ENCODE peak calls at places on chromosomes 13 and 19, in four cellular contexts. G is AG04450, I is spleen, Q is endodermal cell. E is an unnamed sample.

GRCh38 chr13:73056054-73056962 is 2.5 kb upstream of the KLF5 start:
- DNase-seq in I (no peak), G (no peak), Q (no peak), E (no peak)

GRCh38 chr19:19451429-19452240 is 46.2 kb downstream of the GATAD2A start:
- DNase-seq in G (no peak), Q (no peak), I (no peak), E (no peak)

GRCh38 chr19:45166723-45167252 is 6.0 kb upstream of the NKPD1 start:
- DNase-seq in Q (peak), I (peak), G (no peak), E (no peak)

GRCh38 chr19:23286477-23286876 is 36.3 kb upstream of the ZNF724 start:
- DNase-seq in G (no peak), Q (peak), I (no peak), E (no peak)

GRCh38 chr13:110499621-110500281 is 61.8 kb downstream of the RAB20 start:
- DNase-seq in G (no peak), I (no peak), Q (no peak), E (no peak)

GRCh38 chr19:50280074-50280473 is 49.1 kb downstream of the KCNC3 start:
- DNase-seq in Q (no peak), G (no peak), I (no peak), E (no peak)

GRCh38 chr19:41851456-41851855 is 6.6 kb downstream of the DMRTC2 start:
- DNase-seq in Q (no peak), I (no peak), G (no peak), E (no peak)

GRCh38 chr19:52778811-52779210 is 7.8 kb downstream of the ZNF600 start:
- DNase-seq in G (no peak), Q (no peak), I (no peak), E (no peak)

GRCh38 chr19:51468545-51468920 is 9.8 kb upstream of the CEACAM18 start:
- DNase-seq in I (peak), Q (no peak), G (no peak), E (no peak)

GRCh38 chr19:435056-435706 is 25.7 kb downstream of the SHC2 start:
- DNase-seq in I (no peak), Q (no peak), G (no peak), E (no peak)

GRCh38 chr13:99198630-99199029 is 2.0 kb upstream of the UBAC2 start:
- DNase-seq in G (no peak), I (no peak), Q (no peak), E (no peak)

GRCh38 chr19:29467824-29468401 is 57.9 kb upstream of the VSTM2B start:
- DNase-seq in G (no peak), Q (peak), I (no peak), E (no peak)

GRCh38 chr19:46410205-46411087 is 2.9 kb downstream of the CCDC8 start:
- DNase-seq in Q (no peak), I (no peak), G (no peak), E (no peak)

GRCh38 chr19:43738780-43739211 is 16.0 kb downstream of the SMG9 start:
- DNase-seq in G (no peak), Q (peak), I (no peak), E (no peak)

GRCh38 chr13:23579886-23580706 is 9.9 kb downstream of the TNFRSF19 start:
- DNase-seq in G (no peak), I (no peak), Q (no peak), E (no peak)

GRCh38 chr19:16435238-16435911 is 36.4 kb downstream of the EPS15L1 start:
- DNase-seq in G (peak), I (no peak), Q (no peak), E (peak)

GRCh38 chr19:17931532-17932191 is 1.2 kb upstream of the CCDC124 start:
- DNase-seq in I (no peak), Q (peak), G (no peak), E (no peak)

GRCh38 chr19:1355258-1355973 is 28.3 kb upstream of the NDUFS7 start:
- DNase-seq in Q (peak), I (no peak), G (no peak), E (no peak)

GRCh38 chr19:32372726-32373613 is 27.6 kb downstream of the ZNF507 start:
- DNase-seq in I (no peak), Q (no peak), G (no peak), E (no peak)

GRCh38 chr13:36163303-36163702 is 32.1 kb upstream of the DCLK1 start:
- DNase-seq in Q (no peak), G (no peak), I (no peak), E (no peak)

GRCh38 chr19:30637926-30638325 is 265.7 kb downstream of the ZNF536 start:
- DNase-seq in I (no peak), Q (no peak), G (no peak), E (no peak)

GRCh38 chr19:49391581-49392399 is 3.7 kb downstream of the KASH5 start:
- DNase-seq in Q (peak), G (peak), I (peak), E (peak)

GRCh38 chr19:17779281-17779930 is 15.5 kb upstream of the B3GNT3 start:
- DNase-seq in I (peak), G (no peak), Q (peak), E (no peak)

GRCh38 chr19:46727036-46727501 is 10.2 kb upstream of the PRKD2 start:
- DNase-seq in I (peak), Q (no peak), G (no peak), E (no peak)

GRCh38 chr13:95117092-95117491 is 184.2 kb downstream of the ABCC4 start:
- DNase-seq in G (no peak), Q (no peak), I (no peak), E (no peak)

GRCh38 chr13:79593611-79594275 is 112.8 kb downstream of the NDFIP2 start:
- DNase-seq in G (no peak), Q (no peak), I (no peak), E (no peak)

GRCh38 chr19:6233051-6233826 is 46.5 kb downstream of the MLLT1 start:
- DNase-seq in G (no peak), Q (no peak), I (peak), E (peak)

GRCh38 chr13:22517544-22517943 is 663.2 kb upstream of the SGCG start:
- DNase-seq in I (no peak), Q (no peak), G (no peak), E (no peak)

GRCh38 chr19:16338470-16339360 is 14.1 kb downstream of the KLF2 start:
- DNase-seq in I (peak), G (peak), Q (peak), E (no peak)

GRCh38 chr13:56201834-56202233 is 938.9 kb upstream of the PRR20A start:
- DNase-seq in G (no peak), I (no peak), Q (no peak), E (no peak)

GRCh38 chr19:50750010-50750409 is 20.3 kb upstream of the GPR32 start:
- DNase-seq in I (no peak), G (no peak), Q (no peak), E (no peak)

GRCh38 chr13:27619711-27620376 is 485 bp downstream of the LNX2 start:
- DNase-seq in G (no peak), I (peak), Q (no peak), E (no peak)

GRCh38 chr13:27620377-27621115 is at the start of gene LNX2:
- DNase-seq in Q (peak), I (peak), G (peak), E (peak)

GRCh38 chr13:27621116-27621365 is 651 bp upstream of the POLR1D start:
- DNase-seq in I (no peak), G (no peak), Q (no peak), E (no peak)

GRCh38 chr13:27619093-27619705 is 1.1 kb downstream of the LNX2 start:
- DNase-seq in G (no peak), Q (no peak), I (no peak), E (peak)

GRCh38 chr13:27617801-27618411 is 2.4 kb downstream of the LNX2 start:
- DNase-seq in Q (no peak), G (no peak), I (no peak), E (no peak)
- H3K4me3 ChIP-seq in Q (peak), G (no peak), I (no peak), E (no peak)

GRCh38 chr19:35314858-35315470 is 14.0 kb upstream of the CD22 start:
- DNase-seq in G (no peak), I (no peak), Q (peak), E (no peak)

GRCh38 chr19:35316560-35316959 is 12.4 kb upstream of the CD22 start:
- DNase-seq in Q (no peak), I (no peak), G (no peak), E (no peak)

GRCh38 chr19:35315883-35316282 is 13.1 kb upstream of the CD22 start:
- DNase-seq in Q (no peak), G (no peak), I (no peak), E (no peak)

GRCh38 chr19:35318679-35319448 is 10.1 kb upstream of the CD22 start:
- DNase-seq in Q (no peak), G (no peak), I (peak), E (no peak)

DNA sequence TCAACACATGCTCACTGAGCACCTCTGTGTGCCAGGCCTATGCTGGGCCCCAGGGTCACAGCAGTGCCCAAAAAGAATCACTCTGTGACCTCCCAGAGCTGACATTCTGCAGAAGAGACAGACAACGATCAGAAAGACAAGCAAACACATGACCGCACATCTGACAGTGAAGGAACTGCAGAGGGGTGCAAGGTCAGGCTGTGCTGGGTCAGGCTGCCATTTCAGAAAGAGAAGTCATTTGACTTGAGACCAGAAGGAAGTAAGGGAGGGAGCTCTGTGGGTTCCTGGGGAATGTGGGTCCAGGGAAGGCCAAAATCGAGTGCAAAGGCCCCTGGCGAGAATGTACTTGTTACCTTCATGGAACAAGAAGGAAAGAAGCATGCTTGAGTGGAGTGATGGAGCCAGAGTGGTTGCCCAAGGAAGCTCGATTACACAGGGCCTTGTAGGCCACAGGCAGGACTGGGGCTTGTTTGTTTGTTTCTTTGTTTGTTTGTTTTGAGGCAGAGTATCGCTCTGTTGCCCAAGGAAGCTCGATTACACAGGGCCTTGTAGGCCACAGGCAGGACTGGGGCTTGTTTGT is 11.4 kb upstream of the CD22 start:
- DNase-seq in Q (no peak), G (no peak), I (no peak), E (peak)
- H3K4me3 ChIP-seq in Q (no peak), G (no peak), I (no peak), E (no peak)

GRCh38 chr19:7619671-7620441 is 9.5 kb downstream of the XAB2 start:
- DNase-seq in G (no peak), I (no peak), Q (no peak), E (peak)
- H3K4me3 ChIP-seq in G (no peak), I (no peak), Q (no peak), E (no peak)

DNA sequence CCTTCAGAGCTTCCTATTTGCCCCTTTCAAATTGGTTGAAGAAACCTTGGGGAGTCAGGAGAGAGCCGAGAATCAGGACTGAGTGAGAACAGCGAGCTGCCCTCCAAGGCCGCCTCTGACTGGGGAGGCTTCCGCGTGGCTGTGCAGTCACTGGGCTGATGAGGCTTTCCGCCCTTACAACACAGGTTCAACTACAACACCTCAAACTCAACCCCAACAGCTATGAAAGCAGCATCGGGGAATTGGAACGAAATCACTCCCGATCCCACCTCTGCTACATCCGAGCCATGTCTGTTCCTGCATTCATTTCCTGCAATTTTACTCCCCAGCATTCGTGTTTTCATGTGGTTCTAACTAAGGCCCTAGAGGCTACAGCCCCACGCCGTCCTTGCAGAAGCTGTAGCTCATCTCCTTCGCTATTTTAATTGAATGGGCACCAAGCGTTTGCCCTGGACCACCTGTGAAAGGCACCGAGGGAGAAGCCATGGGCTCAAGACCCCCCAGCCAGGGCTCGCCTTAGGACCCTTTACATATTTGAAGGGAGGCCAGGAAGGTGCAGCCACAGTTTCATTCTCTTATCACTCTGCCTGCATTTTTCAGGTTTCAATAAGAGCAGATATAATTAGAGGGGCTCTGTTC is 12.3 kb upstream of the RASA3 start:
- DNase-seq in I (no peak), Q (no peak), G (no peak), E (no peak)
- H3K4me3 ChIP-seq in I (no peak), Q (no peak), G (no peak), E (no peak)

GRCh38 chr13:43127827-43128226 is 104.4 kb downstream of the DNAJC15 start:
- DNase-seq in Q (no peak), I (no peak), G (no peak), E (no peak)
- H3K4me3 ChIP-seq in Q (no peak), I (no peak), G (no peak), E (no peak)

GRCh38 chr13:43390582-43390981 is 367.2 kb downstream of the DNAJC15 start:
- DNase-seq in Q (no peak), I (no peak), G (no peak), E (no peak)
- H3K4me3 ChIP-seq in Q (no peak), I (no peak), G (no peak), E (no peak)

DNA sequence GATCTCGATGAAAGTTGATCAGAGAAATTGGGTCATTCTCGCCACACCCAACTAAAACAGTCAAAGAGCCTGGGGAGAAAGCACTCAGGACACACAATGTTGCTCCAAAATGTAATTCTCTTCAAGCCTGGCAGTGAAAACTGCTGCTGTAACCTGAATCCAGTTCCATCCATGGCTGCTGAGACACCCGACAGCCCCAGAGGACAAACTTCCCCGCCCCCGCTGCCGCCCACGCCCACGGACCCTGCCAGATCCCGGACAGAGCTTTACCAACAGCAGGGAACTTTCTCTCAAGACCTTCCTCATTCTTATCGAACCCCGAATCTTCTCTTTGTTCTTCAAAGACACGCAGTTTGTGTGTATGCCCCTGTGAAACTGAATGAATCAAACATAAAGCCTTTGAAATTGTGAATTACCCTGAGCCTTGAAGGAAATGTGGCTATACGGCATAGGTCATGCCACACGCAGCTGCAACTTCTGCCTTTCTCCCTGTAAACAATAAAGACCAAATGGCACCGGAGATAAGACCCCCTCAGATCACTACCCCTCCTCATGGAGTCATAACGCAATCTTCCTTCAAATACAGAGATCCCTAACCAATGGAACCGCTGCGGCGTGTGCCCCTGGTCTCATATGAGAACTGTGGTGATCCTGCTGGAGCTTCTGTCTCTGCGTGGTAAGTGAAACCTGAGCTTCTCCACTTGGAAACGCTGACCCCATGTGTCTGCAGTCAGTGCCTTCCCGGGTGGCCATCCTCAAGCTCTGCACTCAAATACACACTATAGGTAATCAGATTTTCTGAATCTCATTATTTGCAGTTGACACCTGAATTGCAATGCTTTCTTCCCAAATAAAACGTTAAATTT is 4.8 kb upstream of the LAMP1 start:
- DNase-seq in I (no peak), Q (peak), G (no peak), E (peak)
- H3K4me3 ChIP-seq in I (no peak), Q (peak), G (peak), E (no peak)